ENCODE peak calls at places on chromosomes 5 and 9, in seven cellular contexts. W is AG04449, B is ovary, M is fibroblast of mammary gland, I is sigmoid colon, H is lung, D is skeletal muscle cell. Z is an unnamed sample.

GRCh38 chr9:117459941-117460340 is 45.1 kb upstream of the ASTN2 start:
- DNase-seq in B (no peak), I (no peak), M (no peak), D (no peak), W (no peak), H (no peak), Z (no peak)

GRCh38 chr5:160390787-160391696 is 8.8 kb downstream of the FAM200C start:
- DNase-seq in B (no peak), H (no peak), D (no peak), I (no peak), W (no peak), M (peak; percentile 34), Z (peak; percentile 43)

GRCh38 chr9:21549251-21549765 is 67.2 kb upstream of the IFNE start:
- DNase-seq in H (no peak), M (peak; percentile 99), W (peak; percentile 98), B (no peak), I (no peak), D (peak; percentile 98), Z (peak; percentile 92)

GRCh38 chr5:59390074-59390659 is 503.4 kb downstream of the PDE4D start:
- DNase-seq in M (peak; percentile 30), D (no peak), B (no peak), I (no peak), H (no peak), W (no peak), Z (peak; percentile 21)

GRCh38 chr5:142506046-142506445 is 179.8 kb downstream of the FGF1 start:
- DNase-seq in D (no peak), B (no peak), H (no peak), I (no peak), W (no peak), M (peak; percentile 54), Z (no peak)

GRCh38 chr5:168365581-168366081 is 74.2 kb downstream of the WWC1 start:
- DNase-seq in M (peak; percentile 77), W (no peak), H (peak; percentile 81), D (peak; percentile 75), I (no peak), B (peak; percentile 19), Z (peak; percentile 92)

GRCh38 chr9:27165067-27165466 is 56.0 kb downstream of the TEK start:
- DNase-seq in I (no peak), M (no peak), D (no peak), H (no peak), B (no peak), W (no peak), Z (no peak)

GRCh38 chr9:23821400-23822181 is 4.4 kb downstream of the ELAVL2 start:
- DNase-seq in M (no peak), B (peak; percentile 26), W (no peak), D (no peak), H (no peak), I (no peak), Z (no peak)

GRCh38 chr5:7412369-7412768 is 16.4 kb downstream of the ADCY2 start:
- DNase-seq in B (no peak), D (no peak), H (no peak), I (no peak), M (no peak), W (no peak), Z (no peak)

GRCh38 chr9:14554866-14555265 is 138.4 kb downstream of the ZDHHC21 start:
- DNase-seq in H (no peak), M (peak; percentile 16), B (no peak), D (peak; percentile 8), W (no peak), I (no peak), Z (peak; percentile 2)

GRCh38 chr9:128224877-128225276 is 21.7 kb downstream of the DNM1 start:
- DNase-seq in H (no peak), B (no peak), I (no peak), M (no peak), W (no peak), D (no peak), Z (no peak)

GRCh38 chr5:135426102-135427082 is 20.8 kb downstream of the DCANP1 start:
- DNase-seq in I (no peak), H (no peak), D (no peak), M (peak; percentile 59), B (no peak), W (no peak), Z (peak; percentile 53)

GRCh38 chr5:36946101-36946500 is 69.5 kb downstream of the NIPBL start:
- DNase-seq in M (peak; percentile 6), B (no peak), I (no peak), D (no peak), H (no peak), W (no peak), Z (peak; percentile 38)

GRCh38 chr9:99259231-99259918 is 37.3 kb downstream of the SEC61B start:
- DNase-seq in I (peak; percentile 93), D (no peak), M (peak; percentile 35), H (peak; percentile 81), W (no peak), B (peak; percentile 74), Z (peak; percentile 40)

GRCh38 chr5:53397845-53398244 is 82.6 kb upstream of the FST start:
- DNase-seq in I (no peak), H (no peak), D (no peak), B (no peak), W (no peak), M (peak; percentile 86), Z (peak; percentile 72)

GRCh38 chr9:113580041-113580953 is 116.8 kb downstream of the RGS3 start:
- DNase-seq in D (no peak), B (no peak), W (no peak), H (peak; percentile 95), M (peak; percentile 85), I (peak; percentile 84), Z (no peak)

GRCh38 chr5:179317411-179318192 is 27.7 kb downstream of the ADAMTS2 start:
- DNase-seq in B (no peak), M (no peak), D (no peak), H (no peak), W (no peak), I (peak; percentile 57), Z (no peak)

GRCh38 chr5:131218392-131218791 is 45.5 kb upstream of the CDC42SE2 start:
- DNase-seq in D (peak; percentile 22), M (peak; percentile 42), H (no peak), I (no peak), W (no peak), B (no peak), Z (no peak)

GRCh38 chr9:70600479-70600878 is 186.0 kb upstream of the KLF9 start:
- DNase-seq in M (peak; percentile 81), I (peak; percentile 82), H (no peak), D (peak; percentile 63), B (peak; percentile 47), W (no peak), Z (peak; percentile 87)

GRCh38 chr9:131545003-131545785 is at the start of gene PRRT1B:
- DNase-seq in B (no peak), M (no peak), W (no peak), D (no peak), I (no peak), H (peak; percentile 86), Z (no peak)

GRCh38 chr5:67652212-67652611 is 455.6 kb upstream of the CD180 start:
- DNase-seq in W (no peak), I (no peak), H (no peak), D (no peak), B (no peak), M (no peak), Z (no peak)
- H3K4me3 ChIP-seq in W (no peak overlapping the region), I (no peak overlapping the region), H (no peak overlapping the region), D (no peak overlapping the region), B (no peak overlapping the region), M (no peak overlapping the region), Z (no peak overlapping the region)

DNA sequence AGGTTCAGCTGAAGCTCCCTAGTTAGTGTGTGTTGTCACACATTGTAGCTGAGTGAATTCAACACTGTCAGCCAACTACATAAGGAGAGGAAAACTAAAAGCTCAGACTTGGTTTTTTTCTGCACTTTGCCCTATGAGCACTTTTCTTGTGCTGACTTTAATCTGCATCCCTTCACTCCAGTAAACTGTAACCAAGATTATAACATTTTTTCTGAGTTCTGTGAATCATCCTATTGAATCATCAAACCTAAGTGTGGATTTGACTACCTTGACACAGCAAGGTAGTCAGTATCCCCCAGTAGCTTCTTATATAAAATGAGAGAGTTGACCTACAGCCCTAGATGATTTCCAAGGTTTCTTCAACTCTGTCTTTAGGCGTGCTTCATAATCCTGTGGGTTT is 325.0 kb downstream of the AGTPBP1 start:
- DNase-seq in B (no peak), D (no peak), M (no peak), H (no peak), I (no peak), W (no peak), Z (no peak)
- H3K4me3 ChIP-seq in B (no peak overlapping the region), D (no peak overlapping the region), M (no peak overlapping the region), H (no peak overlapping the region), I (no peak overlapping the region), W (no peak overlapping the region), Z (no peak overlapping the region)

DNA sequence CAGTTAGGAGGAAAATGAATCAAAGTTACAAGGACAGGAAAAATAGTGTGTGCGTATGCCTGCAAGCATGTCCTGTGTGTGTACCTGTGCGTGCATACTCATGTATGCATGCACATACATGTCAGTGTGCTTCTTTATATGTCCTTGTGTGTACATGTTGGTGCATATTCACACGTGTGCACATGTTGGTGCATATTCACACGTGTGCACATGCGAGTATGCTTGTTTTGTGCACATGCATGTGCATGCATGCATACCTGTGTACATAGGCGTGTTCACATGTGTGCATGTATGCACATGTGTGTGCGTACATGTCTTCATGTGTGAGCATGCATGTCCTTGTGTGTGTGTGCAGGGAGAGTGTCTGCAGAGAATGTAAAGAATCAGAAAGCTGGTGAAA is 72.2 kb upstream of the FCN2 start:
- DNase-seq in D (no peak), H (no peak), W (no peak), M (no peak), B (no peak), I (no peak), Z (no peak)
- H3K4me3 ChIP-seq in D (no peak overlapping the region), H (no peak overlapping the region), W (no peak overlapping the region), M (no peak overlapping the region), B (no peak overlapping the region), I (no peak overlapping the region), Z (no peak overlapping the region)

GRCh38 chr9:129347323-129348120 is 169.5 kb upstream of the IER5L start:
- DNase-seq in H (no peak), B (no peak), I (no peak), D (no peak), M (peak; percentile 62), W (no peak), Z (peak; percentile 78)
- H3K4me3 ChIP-seq in H (no peak overlapping the region), B (no peak overlapping the region), I (no peak overlapping the region), D (no peak overlapping the region), M (no peak overlapping the region), W (no peak overlapping the region), Z (no peak overlapping the region)

GRCh38 chr9:546797-547223 is 294.7 kb upstream of the DMRT1 start:
- DNase-seq in D (no peak), H (no peak), M (peak; percentile 21), I (no peak), B (no peak), W (no peak), Z (no peak)
- H3K4me3 ChIP-seq in D (no peak overlapping the region), H (no peak overlapping the region), M (no peak overlapping the region), I (peak overlapping the region; percentile 9), B (no peak overlapping the region), W (no peak overlapping the region), Z (no peak overlapping the region)

GRCh38 chr5:143683459-143683858 is 128.5 kb upstream of the HMHB1 start:
- DNase-seq in H (no peak), I (no peak), B (no peak), W (no peak), D (no peak), M (no peak), Z (no peak)
- H3K4me3 ChIP-seq in H (no peak overlapping the region), I (no peak overlapping the region), B (no peak overlapping the region), W (no peak overlapping the region), D (no peak overlapping the region), M (no peak overlapping the region), Z (no peak overlapping the region)

GRCh38 chr5:181054871-181055494 is 14.9 kb downstream of the BTNL9 start:
- DNase-seq in B (no peak), M (no peak), W (no peak), D (no peak), I (no peak), H (no peak), Z (no peak)
- H3K4me3 ChIP-seq in B (no peak overlapping the region), M (no peak overlapping the region), W (no peak overlapping the region), D (no peak overlapping the region), I (no peak overlapping the region), H (no peak overlapping the region), Z (no peak overlapping the region)